ENCODE peak calls at places on chromosomes 12 and 14, in five cellular contexts. S is fibroblast of lung, H is A549, T is ELR, V is nephron progenitor cell. L is an unnamed sample.
A peak's percentile ranks its signal among the peaks of the same experiment; 100 is the strongest.

GRCh38 chr12:12582895-12583303 is 20.2 kb upstream of the DUSP16 start:
- DNase-seq in H (peak; percentile 94), T (peak; percentile 45), S (peak; percentile 35), V (no peak), L (peak; percentile 32)

GRCh38 chr12:93502802-93503623 is 35.7 kb downstream of the MRPL42 start:
- DNase-seq in V (peak; percentile 51), T (peak; percentile 65), H (peak; percentile 52), S (peak; percentile 30), L (no peak)

GRCh38 chr14:95222151-95222631 is 64.9 kb upstream of the DICER1 start:
- DNase-seq in H (no peak), V (no peak), S (peak; percentile 82), T (peak; percentile 55), L (no peak)

GRCh38 chr12:38983117-38983571 is 77.8 kb upstream of the CPNE8 start:
- DNase-seq in V (no peak), T (no peak), H (peak; percentile 29), S (no peak), L (peak; percentile 57)

GRCh38 chr12:123115409-123116111 is 35.3 kb downstream of the PITPNM2 start:
- DNase-seq in V (no peak), H (no peak), S (peak; percentile 97), T (peak; percentile 70), L (peak; percentile 57)

GRCh38 chr12:8913702-8914032 is 642 bp upstream of the PHC1 start:
- DNase-seq in H (no peak), V (no peak), T (no peak), S (peak; percentile 15), L (no peak)

GRCh38 chr12:57164966-57165365 is 17.5 kb upstream of the LRP1-AS start:
- DNase-seq in T (no peak), V (no peak), S (peak; percentile 73), H (no peak), L (peak; percentile 53)

GRCh38 chr12:100473050-100473715 is 483 bp upstream of the NR1H4 start:
- DNase-seq in V (no peak), H (no peak), S (no peak), T (no peak), L (peak; percentile 75)

GRCh38 chr12:92206596-92206995 is 61.0 kb upstream of the BTG1 start:
- DNase-seq in S (no peak), T (no peak), H (no peak), V (no peak), L (no peak)

GRCh38 chr12:66409195-66409871 is 107.0 kb downstream of the HELB start:
- DNase-seq in S (peak; percentile 52), V (peak; percentile 14), T (peak; percentile 71), H (peak; percentile 59), L (peak; percentile 57)

GRCh38 chr14:61616524-61617185 is 78.7 kb upstream of the HIF1A start:
- DNase-seq in S (peak; percentile 95), V (no peak), T (peak; percentile 70), H (no peak), L (peak; percentile 70)

GRCh38 chr12:124508323-124509096 is 58.9 kb downstream of the NCOR2 start:
- DNase-seq in V (peak; percentile 33), T (peak; percentile 46), S (peak; percentile 62), H (no peak), L (peak; percentile 23)

GRCh38 chr14:26984318-26985177 is 386.7 kb upstream of the NOVA1 start:
- DNase-seq in H (peak; percentile 77), S (peak; percentile 55), V (peak; percentile 74), T (peak; percentile 54), L (peak; percentile 38)

GRCh38 chr12:131384544-131384855 is 326.4 kb upstream of the SFSWAP start:
- DNase-seq in V (no peak), S (no peak), H (no peak), T (no peak), L (no peak)

GRCh38 chr14:68528031-68528687 is 264.7 kb downstream of the ZFP36L1 start:
- DNase-seq in T (no peak), S (no peak), V (no peak), H (no peak), L (no peak)

GRCh38 chr14:100011568-100012325 is 53.5 kb upstream of the EVL start:
- DNase-seq in S (no peak), H (no peak), T (no peak), V (no peak), L (no peak)

L was measured in HT1080.